ENCODE peak calls at places on chromosomes 13 and 19, in nine cellular contexts. One of them, this sample, is unnamed.

GRCh38 chr19:13132471-13133166 is 14.6 kb downstream of the NACC1 start:
- DNase-seq in cardiac septum: no peak
- DNase-seq in activated CD4-positive, alpha-beta T cell treated with anti-CD3 and anti-CD28 coated beads, Interleukin-2, amount 50 U/mL, for 1 hour: peak
- DNase-seq in NCI-H345: no peak
- DNase-seq in Caki2: no peak
- DNase-seq in NCI-H2081: no peak
- DNase-seq in right atrium auricular region: no peak
- DNase-seq in activated T-cell treated with anti-CD3 and anti-CD28 coated beads for 1 hour: peak
- DNase-seq in pancreas: no peak
- DNase-seq in this sample: no peak

GRCh38 chr19:48615145-48616040 is 517 bp upstream of the FAM83E start:
- DNase-seq in cardiac septum: no peak
- DNase-seq in activated CD4-positive, alpha-beta T cell treated with anti-CD3 and anti-CD28 coated beads, Interleukin-2, amount 50 U/mL, for 1 hour: no peak
- DNase-seq in NCI-H345: no peak
- DNase-seq in Caki2: no peak
- DNase-seq in NCI-H2081: no peak
- DNase-seq in right atrium auricular region: no peak
- DNase-seq in activated T-cell treated with anti-CD3 and anti-CD28 coated beads for 1 hour: no peak
- DNase-seq in pancreas: no peak
- DNase-seq in this sample: no peak

GRCh38 chr19:750640-751423 is at the start of gene MISP:
- DNase-seq in cardiac septum: no peak
- DNase-seq in activated CD4-positive, alpha-beta T cell treated with anti-CD3 and anti-CD28 coated beads, Interleukin-2, amount 50 U/mL, for 1 hour: no peak
- DNase-seq in NCI-H345: peak
- DNase-seq in Caki2: no peak
- DNase-seq in NCI-H2081: peak
- DNase-seq in right atrium auricular region: no peak
- DNase-seq in activated T-cell treated with anti-CD3 and anti-CD28 coated beads for 1 hour: no peak
- DNase-seq in pancreas: peak
- DNase-seq in this sample: no peak

GRCh38 chr19:7873304-7874079 is 698 bp downstream of the PRR36 start:
- DNase-seq in cardiac septum: no peak
- DNase-seq in activated CD4-positive, alpha-beta T cell treated with anti-CD3 and anti-CD28 coated beads, Interleukin-2, amount 50 U/mL, for 1 hour: no peak
- DNase-seq in NCI-H345: no peak
- DNase-seq in Caki2: no peak
- DNase-seq in NCI-H2081: no peak
- DNase-seq in right atrium auricular region: no peak
- DNase-seq in activated T-cell treated with anti-CD3 and anti-CD28 coated beads for 1 hour: no peak
- DNase-seq in pancreas: peak
- DNase-seq in this sample: no peak

GRCh38 chr13:42277618-42278276 is 5.8 kb downstream of the AKAP11 start:
- DNase-seq in cardiac septum: no peak
- DNase-seq in activated CD4-positive, alpha-beta T cell treated with anti-CD3 and anti-CD28 coated beads, Interleukin-2, amount 50 U/mL, for 1 hour: no peak
- DNase-seq in NCI-H345: no peak
- DNase-seq in Caki2: no peak
- DNase-seq in NCI-H2081: no peak
- DNase-seq in right atrium auricular region: no peak
- DNase-seq in activated T-cell treated with anti-CD3 and anti-CD28 coated beads for 1 hour: no peak
- DNase-seq in pancreas: no peak
- DNase-seq in this sample: no peak

GRCh38 chr19:4474504-4475136 is 2.5 kb downstream of the HDGFL2 start:
- DNase-seq in cardiac septum: no peak
- DNase-seq in activated CD4-positive, alpha-beta T cell treated with anti-CD3 and anti-CD28 coated beads, Interleukin-2, amount 50 U/mL, for 1 hour: no peak
- DNase-seq in NCI-H345: no peak
- DNase-seq in Caki2: no peak
- DNase-seq in NCI-H2081: peak
- DNase-seq in right atrium auricular region: no peak
- DNase-seq in activated T-cell treated with anti-CD3 and anti-CD28 coated beads for 1 hour: no peak
- DNase-seq in pancreas: no peak
- DNase-seq in this sample: no peak

GRCh38 chr19:29662604-29663404 is 2.5 kb upstream of the PLEKHF1 start:
- DNase-seq in cardiac septum: no peak
- DNase-seq in activated CD4-positive, alpha-beta T cell treated with anti-CD3 and anti-CD28 coated beads, Interleukin-2, amount 50 U/mL, for 1 hour: no peak
- DNase-seq in NCI-H345: peak
- DNase-seq in Caki2: peak
- DNase-seq in NCI-H2081: no peak
- DNase-seq in right atrium auricular region: peak
- DNase-seq in activated T-cell treated with anti-CD3 and anti-CD28 coated beads for 1 hour: no peak
- DNase-seq in pancreas: peak
- DNase-seq in this sample: peak

GRCh38 chr19:16066611-16067104 is 9.6 kb upstream of the TPM4 start:
- DNase-seq in cardiac septum: no peak
- DNase-seq in activated CD4-positive, alpha-beta T cell treated with anti-CD3 and anti-CD28 coated beads, Interleukin-2, amount 50 U/mL, for 1 hour: peak
- DNase-seq in NCI-H345: no peak
- DNase-seq in Caki2: no peak
- DNase-seq in NCI-H2081: no peak
- DNase-seq in right atrium auricular region: no peak
- DNase-seq in activated T-cell treated with anti-CD3 and anti-CD28 coated beads for 1 hour: no peak
- DNase-seq in pancreas: no peak
- DNase-seq in this sample: no peak

GRCh38 chr13:21402586-21403307 is 56.4 kb downstream of the ZDHHC20 start:
- DNase-seq in cardiac septum: no peak
- DNase-seq in activated CD4-positive, alpha-beta T cell treated with anti-CD3 and anti-CD28 coated beads, Interleukin-2, amount 50 U/mL, for 1 hour: no peak
- DNase-seq in NCI-H345: no peak
- DNase-seq in Caki2: peak
- DNase-seq in NCI-H2081: no peak
- DNase-seq in right atrium auricular region: no peak
- DNase-seq in activated T-cell treated with anti-CD3 and anti-CD28 coated beads for 1 hour: no peak
- DNase-seq in pancreas: no peak
- DNase-seq in this sample: no peak

GRCh38 chr19:46195104-46195503 is 34.4 kb upstream of the IGFL1 start:
- DNase-seq in cardiac septum: no peak
- DNase-seq in activated CD4-positive, alpha-beta T cell treated with anti-CD3 and anti-CD28 coated beads, Interleukin-2, amount 50 U/mL, for 1 hour: no peak
- DNase-seq in NCI-H345: no peak
- DNase-seq in Caki2: peak
- DNase-seq in NCI-H2081: no peak
- DNase-seq in right atrium auricular region: no peak
- DNase-seq in activated T-cell treated with anti-CD3 and anti-CD28 coated beads for 1 hour: no peak
- DNase-seq in pancreas: no peak
- DNase-seq in this sample: no peak

GRCh38 chr13:32165791-32166190 is 134.2 kb downstream of the FRY start:
- DNase-seq in cardiac septum: peak
- DNase-seq in activated CD4-positive, alpha-beta T cell treated with anti-CD3 and anti-CD28 coated beads, Interleukin-2, amount 50 U/mL, for 1 hour: no peak
- DNase-seq in NCI-H345: peak
- DNase-seq in Caki2: no peak
- DNase-seq in NCI-H2081: no peak
- DNase-seq in right atrium auricular region: no peak
- DNase-seq in activated T-cell treated with anti-CD3 and anti-CD28 coated beads for 1 hour: no peak
- DNase-seq in pancreas: no peak
- DNase-seq in this sample: no peak

GRCh38 chr13:91389186-91389585 is 9.2 kb upstream of the GPC5 start:
- DNase-seq in cardiac septum: no peak
- DNase-seq in activated CD4-positive, alpha-beta T cell treated with anti-CD3 and anti-CD28 coated beads, Interleukin-2, amount 50 U/mL, for 1 hour: no peak
- DNase-seq in NCI-H345: no peak
- DNase-seq in Caki2: no peak
- DNase-seq in NCI-H2081: no peak
- DNase-seq in right atrium auricular region: no peak
- DNase-seq in activated T-cell treated with anti-CD3 and anti-CD28 coated beads for 1 hour: no peak
- DNase-seq in pancreas: no peak
- DNase-seq in this sample: no peak

GRCh38 chr19:7953576-7953975 is 10.1 kb upstream of the TIMM44 start:
- DNase-seq in cardiac septum: no peak
- DNase-seq in activated CD4-positive, alpha-beta T cell treated with anti-CD3 and anti-CD28 coated beads, Interleukin-2, amount 50 U/mL, for 1 hour: no peak
- DNase-seq in NCI-H345: no peak
- DNase-seq in Caki2: no peak
- DNase-seq in NCI-H2081: no peak
- DNase-seq in right atrium auricular region: no peak
- DNase-seq in activated T-cell treated with anti-CD3 and anti-CD28 coated beads for 1 hour: no peak
- DNase-seq in pancreas: no peak
- DNase-seq in this sample: no peak

GRCh38 chr13:97307882-97308624 is 85.9 kb downstream of the MBNL2 start:
- DNase-seq in cardiac septum: no peak
- DNase-seq in activated CD4-positive, alpha-beta T cell treated with anti-CD3 and anti-CD28 coated beads, Interleukin-2, amount 50 U/mL, for 1 hour: no peak
- DNase-seq in NCI-H345: peak
- DNase-seq in Caki2: peak
- DNase-seq in NCI-H2081: no peak
- DNase-seq in right atrium auricular region: no peak
- DNase-seq in activated T-cell treated with anti-CD3 and anti-CD28 coated beads for 1 hour: no peak
- DNase-seq in pancreas: peak
- DNase-seq in this sample: no peak

GRCh38 chr13:33259296-33259695 is 26.3 kb downstream of the STARD13 start:
- DNase-seq in cardiac septum: no peak
- DNase-seq in activated CD4-positive, alpha-beta T cell treated with anti-CD3 and anti-CD28 coated beads, Interleukin-2, amount 50 U/mL, for 1 hour: no peak
- DNase-seq in NCI-H345: no peak
- DNase-seq in Caki2: no peak
- DNase-seq in NCI-H2081: no peak
- DNase-seq in right atrium auricular region: no peak
- DNase-seq in activated T-cell treated with anti-CD3 and anti-CD28 coated beads for 1 hour: no peak
- DNase-seq in pancreas: no peak
- DNase-seq in this sample: no peak

GRCh38 chr13:30870049-30870884 is 35.8 kb upstream of the MEDAG start:
- DNase-seq in cardiac septum: peak
- DNase-seq in activated CD4-positive, alpha-beta T cell treated with anti-CD3 and anti-CD28 coated beads, Interleukin-2, amount 50 U/mL, for 1 hour: no peak
- DNase-seq in NCI-H345: no peak
- DNase-seq in Caki2: peak
- DNase-seq in NCI-H2081: no peak
- DNase-seq in right atrium auricular region: peak
- DNase-seq in activated T-cell treated with anti-CD3 and anti-CD28 coated beads for 1 hour: no peak
- DNase-seq in pancreas: peak
- DNase-seq in this sample: peak

GRCh38 chr13:94329754-94330551 is 149.5 kb downstream of the DCT start:
- DNase-seq in cardiac septum: no peak
- DNase-seq in activated CD4-positive, alpha-beta T cell treated with anti-CD3 and anti-CD28 coated beads, Interleukin-2, amount 50 U/mL, for 1 hour: no peak
- DNase-seq in NCI-H345: no peak
- DNase-seq in Caki2: peak
- DNase-seq in NCI-H2081: no peak
- DNase-seq in right atrium auricular region: no peak
- DNase-seq in activated T-cell treated with anti-CD3 and anti-CD28 coated beads for 1 hour: no peak
- DNase-seq in pancreas: peak
- DNase-seq in this sample: no peak

GRCh38 chr13:95530178-95530577 is 22.3 kb upstream of the CLDN10 start:
- DNase-seq in cardiac septum: no peak
- DNase-seq in activated CD4-positive, alpha-beta T cell treated with anti-CD3 and anti-CD28 coated beads, Interleukin-2, amount 50 U/mL, for 1 hour: no peak
- DNase-seq in NCI-H345: peak
- DNase-seq in Caki2: peak
- DNase-seq in NCI-H2081: no peak
- DNase-seq in right atrium auricular region: no peak
- DNase-seq in activated T-cell treated with anti-CD3 and anti-CD28 coated beads for 1 hour: no peak
- DNase-seq in pancreas: peak
- DNase-seq in this sample: no peak

GRCh38 chr13:28415994-28416411 is 78.9 kb downstream of the FLT1 start:
- DNase-seq in cardiac septum: no peak
- DNase-seq in activated CD4-positive, alpha-beta T cell treated with anti-CD3 and anti-CD28 coated beads, Interleukin-2, amount 50 U/mL, for 1 hour: no peak
- DNase-seq in NCI-H345: no peak
- DNase-seq in Caki2: no peak
- DNase-seq in NCI-H2081: no peak
- DNase-seq in right atrium auricular region: no peak
- DNase-seq in activated T-cell treated with anti-CD3 and anti-CD28 coated beads for 1 hour: no peak
- DNase-seq in pancreas: no peak
- DNase-seq in this sample: no peak

GRCh38 chr19:51158474-51159129 is 16.5 kb downstream of the SIGLEC7 start:
- DNase-seq in cardiac septum: peak
- DNase-seq in activated CD4-positive, alpha-beta T cell treated with anti-CD3 and anti-CD28 coated beads, Interleukin-2, amount 50 U/mL, for 1 hour: peak
- DNase-seq in NCI-H345: no peak
- DNase-seq in Caki2: peak
- DNase-seq in NCI-H2081: peak
- DNase-seq in right atrium auricular region: no peak
- DNase-seq in activated T-cell treated with anti-CD3 and anti-CD28 coated beads for 1 hour: peak
- DNase-seq in pancreas: peak
- DNase-seq in this sample: no peak

GRCh38 chr13:113930711-113931637 is 42.9 kb downstream of the C13orf46 start:
- DNase-seq in cardiac septum: peak
- DNase-seq in activated CD4-positive, alpha-beta T cell treated with anti-CD3 and anti-CD28 coated beads, Interleukin-2, amount 50 U/mL, for 1 hour: peak
- DNase-seq in NCI-H345: no peak
- DNase-seq in Caki2: no peak
- DNase-seq in NCI-H2081: no peak
- DNase-seq in right atrium auricular region: no peak
- DNase-seq in activated T-cell treated with anti-CD3 and anti-CD28 coated beads for 1 hour: no peak
- DNase-seq in pancreas: peak
- DNase-seq in this sample: peak

GRCh38 chr13:46607768-46608553 is 55.0 kb downstream of the LRCH1 start:
- DNase-seq in cardiac septum: no peak
- DNase-seq in activated CD4-positive, alpha-beta T cell treated with anti-CD3 and anti-CD28 coated beads, Interleukin-2, amount 50 U/mL, for 1 hour: no peak
- DNase-seq in NCI-H345: no peak
- DNase-seq in Caki2: peak
- DNase-seq in NCI-H2081: no peak
- DNase-seq in right atrium auricular region: no peak
- DNase-seq in activated T-cell treated with anti-CD3 and anti-CD28 coated beads for 1 hour: no peak
- DNase-seq in pancreas: no peak
- DNase-seq in this sample: no peak

GRCh38 chr13:97855570-97855970 is 97.9 kb upstream of the IPO5 start:
- DNase-seq in cardiac septum: no peak
- DNase-seq in activated CD4-positive, alpha-beta T cell treated with anti-CD3 and anti-CD28 coated beads, Interleukin-2, amount 50 U/mL, for 1 hour: no peak
- DNase-seq in NCI-H345: peak
- DNase-seq in Caki2: peak
- DNase-seq in NCI-H2081: peak
- DNase-seq in right atrium auricular region: no peak
- DNase-seq in activated T-cell treated with anti-CD3 and anti-CD28 coated beads for 1 hour: no peak
- DNase-seq in pancreas: peak
- DNase-seq in this sample: no peak

GRCh38 chr19:41366089-41366488 is 2.1 kb upstream of the B9D2 start:
- DNase-seq in cardiac septum: no peak
- DNase-seq in activated CD4-positive, alpha-beta T cell treated with anti-CD3 and anti-CD28 coated beads, Interleukin-2, amount 50 U/mL, for 1 hour: no peak
- DNase-seq in NCI-H345: no peak
- DNase-seq in Caki2: no peak
- DNase-seq in NCI-H2081: no peak
- DNase-seq in right atrium auricular region: no peak
- DNase-seq in activated T-cell treated with anti-CD3 and anti-CD28 coated beads for 1 hour: no peak
- DNase-seq in pancreas: no peak
- DNase-seq in this sample: no peak

GRCh38 chr19:44660081-44660480 is 11.2 kb upstream of the CEACAM19 start:
- DNase-seq in cardiac septum: no peak
- DNase-seq in activated CD4-positive, alpha-beta T cell treated with anti-CD3 and anti-CD28 coated beads, Interleukin-2, amount 50 U/mL, for 1 hour: no peak
- DNase-seq in NCI-H345: no peak
- DNase-seq in Caki2: no peak
- DNase-seq in NCI-H2081: no peak
- DNase-seq in right atrium auricular region: no peak
- DNase-seq in activated T-cell treated with anti-CD3 and anti-CD28 coated beads for 1 hour: no peak
- DNase-seq in pancreas: no peak
- DNase-seq in this sample: no peak

GRCh38 chr13:98293103-98293502 is 116.0 kb upstream of the RNF113B start:
- DNase-seq in cardiac septum: no peak
- DNase-seq in activated CD4-positive, alpha-beta T cell treated with anti-CD3 and anti-CD28 coated beads, Interleukin-2, amount 50 U/mL, for 1 hour: no peak
- DNase-seq in NCI-H345: peak
- DNase-seq in Caki2: peak
- DNase-seq in NCI-H2081: no peak
- DNase-seq in right atrium auricular region: no peak
- DNase-seq in activated T-cell treated with anti-CD3 and anti-CD28 coated beads for 1 hour: no peak
- DNase-seq in pancreas: peak
- DNase-seq in this sample: no peak

GRCh38 chr19:18943465-18943864 is 2.4 kb upstream of the HOMER3 start:
- DNase-seq in cardiac septum: no peak
- DNase-seq in activated CD4-positive, alpha-beta T cell treated with anti-CD3 and anti-CD28 coated beads, Interleukin-2, amount 50 U/mL, for 1 hour: no peak
- DNase-seq in NCI-H345: no peak
- DNase-seq in Caki2: no peak
- DNase-seq in NCI-H2081: no peak
- DNase-seq in right atrium auricular region: no peak
- DNase-seq in activated T-cell treated with anti-CD3 and anti-CD28 coated beads for 1 hour: no peak
- DNase-seq in pancreas: no peak
- DNase-seq in this sample: no peak

GRCh38 chr19:22784051-22784450 is at the start of gene ZNF99:
- DNase-seq in cardiac septum: peak
- DNase-seq in activated CD4-positive, alpha-beta T cell treated with anti-CD3 and anti-CD28 coated beads, Interleukin-2, amount 50 U/mL, for 1 hour: no peak
- DNase-seq in NCI-H345: no peak
- DNase-seq in Caki2: no peak
- DNase-seq in NCI-H2081: no peak
- DNase-seq in right atrium auricular region: peak
- DNase-seq in activated T-cell treated with anti-CD3 and anti-CD28 coated beads for 1 hour: no peak
- DNase-seq in pancreas: peak
- DNase-seq in this sample: no peak

GRCh38 chr13:27269114-27269665 is 1.4 kb upstream of the RASL11A start:
- DNase-seq in cardiac septum: no peak
- DNase-seq in activated CD4-positive, alpha-beta T cell treated with anti-CD3 and anti-CD28 coated beads, Interleukin-2, amount 50 U/mL, for 1 hour: no peak
- DNase-seq in NCI-H345: no peak
- DNase-seq in Caki2: no peak
- DNase-seq in NCI-H2081: no peak
- DNase-seq in right atrium auricular region: no peak
- DNase-seq in activated T-cell treated with anti-CD3 and anti-CD28 coated beads for 1 hour: no peak
- DNase-seq in pancreas: no peak
- DNase-seq in this sample: no peak